ENCODE peak calls at places on chromosomes 12 and 14, in ten cellular contexts. One of them, this sample, is unnamed.

GRCh38 chr12:41505001-41505400 is 316.9 kb downstream of the PDZRN4 start:
- DNase-seq in left ventricle myocardium inferior: no peak
- DNase-seq in AG09309: no peak
- DNase-seq in thoracic aorta: no peak
- DNase-seq in cardiac fibroblast: no peak
- DNase-seq in tibial artery: no peak
- DNase-seq in fibroblast of the aortic adventitia: no peak
- DNase-seq in uterus: no peak
- DNase-seq in pancreas: no peak
- DNase-seq in stomach: no peak
- DNase-seq in this sample: no peak

GRCh38 chr12:1795221-1795784 is 25.1 kb upstream of the LRTM2 start:
- DNase-seq in left ventricle myocardium inferior: no peak
- DNase-seq in AG09309: no peak
- DNase-seq in thoracic aorta: no peak
- DNase-seq in cardiac fibroblast: no peak
- DNase-seq in tibial artery: no peak
- DNase-seq in fibroblast of the aortic adventitia: no peak
- DNase-seq in uterus: no peak
- DNase-seq in pancreas: no peak
- DNase-seq in stomach: no peak
- DNase-seq in this sample: peak

GRCh38 chr12:1644523-1645438 is 15.8 kb downstream of the WNT5B start:
- DNase-seq in left ventricle myocardium inferior: peak
- DNase-seq in AG09309: no peak
- DNase-seq in thoracic aorta: no peak
- DNase-seq in cardiac fibroblast: peak
- DNase-seq in tibial artery: peak
- DNase-seq in fibroblast of the aortic adventitia: peak
- DNase-seq in uterus: peak
- DNase-seq in pancreas: peak
- DNase-seq in stomach: peak
- DNase-seq in this sample: no peak

GRCh38 chr14:34935552-34935951 is 47.2 kb upstream of the SRP54 start:
- DNase-seq in left ventricle myocardium inferior: no peak
- DNase-seq in AG09309: no peak
- DNase-seq in thoracic aorta: no peak
- DNase-seq in cardiac fibroblast: no peak
- DNase-seq in tibial artery: no peak
- DNase-seq in fibroblast of the aortic adventitia: no peak
- DNase-seq in uterus: no peak
- DNase-seq in pancreas: no peak
- DNase-seq in stomach: no peak
- DNase-seq in this sample: no peak

GRCh38 chr12:85642810-85643209 is 193.4 kb downstream of the RASSF9 start:
- DNase-seq in left ventricle myocardium inferior: no peak
- DNase-seq in AG09309: peak
- DNase-seq in thoracic aorta: no peak
- DNase-seq in cardiac fibroblast: peak
- DNase-seq in tibial artery: no peak
- DNase-seq in fibroblast of the aortic adventitia: peak
- DNase-seq in uterus: no peak
- DNase-seq in pancreas: no peak
- DNase-seq in stomach: no peak
- DNase-seq in this sample: peak

GRCh38 chr12:116861331-116861730 is 19.9 kb downstream of the HRK start:
- DNase-seq in left ventricle myocardium inferior: peak
- DNase-seq in AG09309: peak
- DNase-seq in thoracic aorta: no peak
- DNase-seq in cardiac fibroblast: peak
- DNase-seq in tibial artery: peak
- DNase-seq in fibroblast of the aortic adventitia: peak
- DNase-seq in uterus: peak
- DNase-seq in pancreas: peak
- DNase-seq in stomach: no peak
- DNase-seq in this sample: no peak

GRCh38 chr14:35405304-35405996 is 901 bp upstream of the NFKBIA start:
- DNase-seq in left ventricle myocardium inferior: peak
- DNase-seq in AG09309: no peak
- DNase-seq in thoracic aorta: no peak
- DNase-seq in cardiac fibroblast: no peak
- DNase-seq in tibial artery: peak
- DNase-seq in fibroblast of the aortic adventitia: peak
- DNase-seq in uterus: peak
- DNase-seq in pancreas: no peak
- DNase-seq in stomach: no peak
- DNase-seq in this sample: no peak

GRCh38 chr12:128015276-128015675 is 251.7 kb upstream of the TMEM132C start:
- DNase-seq in left ventricle myocardium inferior: no peak
- DNase-seq in AG09309: no peak
- DNase-seq in thoracic aorta: no peak
- DNase-seq in cardiac fibroblast: no peak
- DNase-seq in tibial artery: no peak
- DNase-seq in fibroblast of the aortic adventitia: no peak
- DNase-seq in uterus: no peak
- DNase-seq in pancreas: no peak
- DNase-seq in stomach: no peak
- DNase-seq in this sample: no peak

GRCh38 chr12:131863711-131864396 is 30.6 kb upstream of the ULK1 start:
- DNase-seq in left ventricle myocardium inferior: no peak
- DNase-seq in AG09309: no peak
- DNase-seq in thoracic aorta: no peak
- DNase-seq in cardiac fibroblast: no peak
- DNase-seq in tibial artery: no peak
- DNase-seq in fibroblast of the aortic adventitia: no peak
- DNase-seq in uterus: no peak
- DNase-seq in pancreas: no peak
- DNase-seq in stomach: no peak
- DNase-seq in this sample: no peak

GRCh38 chr12:3132636-3133409 is 55.6 kb downstream of the TSPAN9 start:
- DNase-seq in left ventricle myocardium inferior: peak
- DNase-seq in AG09309: no peak
- DNase-seq in thoracic aorta: no peak
- DNase-seq in cardiac fibroblast: peak
- DNase-seq in tibial artery: no peak
- DNase-seq in fibroblast of the aortic adventitia: peak
- DNase-seq in uterus: peak
- DNase-seq in pancreas: no peak
- DNase-seq in stomach: no peak
- DNase-seq in this sample: no peak

GRCh38 chr14:85535916-85536834 is 6.2 kb downstream of the FLRT2 start:
- DNase-seq in left ventricle myocardium inferior: no peak
- DNase-seq in AG09309: no peak
- DNase-seq in thoracic aorta: no peak
- DNase-seq in cardiac fibroblast: peak
- DNase-seq in tibial artery: no peak
- DNase-seq in fibroblast of the aortic adventitia: peak
- DNase-seq in uterus: no peak
- DNase-seq in pancreas: no peak
- DNase-seq in stomach: no peak
- DNase-seq in this sample: no peak

GRCh38 chr12:66901136-66901932 is 222.5 kb upstream of the GRIP1 start:
- DNase-seq in left ventricle myocardium inferior: no peak
- DNase-seq in AG09309: no peak
- DNase-seq in thoracic aorta: no peak
- DNase-seq in cardiac fibroblast: no peak
- DNase-seq in tibial artery: no peak
- DNase-seq in fibroblast of the aortic adventitia: no peak
- DNase-seq in uterus: no peak
- DNase-seq in pancreas: no peak
- DNase-seq in stomach: no peak
- DNase-seq in this sample: no peak

GRCh38 chr12:89166525-89166934 is 185.8 kb downstream of the DUSP6 start:
- DNase-seq in left ventricle myocardium inferior: no peak
- DNase-seq in AG09309: no peak
- DNase-seq in thoracic aorta: no peak
- DNase-seq in cardiac fibroblast: peak
- DNase-seq in tibial artery: no peak
- DNase-seq in fibroblast of the aortic adventitia: peak
- DNase-seq in uterus: no peak
- DNase-seq in pancreas: no peak
- DNase-seq in stomach: no peak
- DNase-seq in this sample: no peak

GRCh38 chr12:93727911-93728310 is 50.7 kb downstream of the CRADD start:
- DNase-seq in left ventricle myocardium inferior: no peak
- DNase-seq in AG09309: no peak
- DNase-seq in thoracic aorta: no peak
- DNase-seq in cardiac fibroblast: no peak
- DNase-seq in tibial artery: no peak
- DNase-seq in fibroblast of the aortic adventitia: no peak
- DNase-seq in uterus: no peak
- DNase-seq in pancreas: no peak
- DNase-seq in stomach: no peak
- DNase-seq in this sample: no peak
- TF ChIP-seq CTCF in left ventricle myocardium inferior: no peak
- TF ChIP-seq CTCF in AG09309: no peak
- TF ChIP-seq CTCF in thoracic aorta: no peak
- TF ChIP-seq CTCF in cardiac fibroblast: no peak
- TF ChIP-seq CTCF in tibial artery: no peak
- TF ChIP-seq CTCF in fibroblast of the aortic adventitia: no peak
- TF ChIP-seq CTCF in uterus: no peak
- TF ChIP-seq CTCF in pancreas: no peak
- TF ChIP-seq CTCF in stomach: no peak
- TF ChIP-seq CTCF in this sample: no peak

GRCh38 chr12:104280703-104281458 is 22.7 kb upstream of the EID3 start:
- DNase-seq in left ventricle myocardium inferior: no peak
- DNase-seq in AG09309: peak
- DNase-seq in thoracic aorta: no peak
- DNase-seq in cardiac fibroblast: peak
- DNase-seq in tibial artery: no peak
- DNase-seq in fibroblast of the aortic adventitia: peak
- DNase-seq in uterus: no peak
- DNase-seq in pancreas: no peak
- DNase-seq in stomach: no peak
- DNase-seq in this sample: no peak
- H3K4me3 ChIP-seq in left ventricle myocardium inferior: no peak
- H3K4me3 ChIP-seq in AG09309: no peak
- H3K4me3 ChIP-seq in thoracic aorta: no peak
- H3K4me3 ChIP-seq in cardiac fibroblast: no peak
- H3K4me3 ChIP-seq in tibial artery: no peak
- H3K4me3 ChIP-seq in fibroblast of the aortic adventitia: peak
- H3K4me3 ChIP-seq in uterus: no peak
- H3K4me3 ChIP-seq in pancreas: no peak
- H3K4me3 ChIP-seq in stomach: no peak
- H3K4me3 ChIP-seq in this sample: no peak

GRCh38 chr14:93328546-93328945 is 4.3 kb downstream of the BTBD7 start:
- DNase-seq in left ventricle myocardium inferior: no peak
- DNase-seq in AG09309: no peak
- DNase-seq in thoracic aorta: no peak
- DNase-seq in cardiac fibroblast: no peak
- DNase-seq in tibial artery: no peak
- DNase-seq in fibroblast of the aortic adventitia: no peak
- DNase-seq in uterus: no peak
- DNase-seq in pancreas: no peak
- DNase-seq in stomach: no peak
- DNase-seq in this sample: no peak
- TF ChIP-seq CTCF in left ventricle myocardium inferior: no peak
- TF ChIP-seq CTCF in AG09309: no peak
- TF ChIP-seq CTCF in thoracic aorta: no peak
- TF ChIP-seq CTCF in cardiac fibroblast: no peak
- TF ChIP-seq CTCF in tibial artery: no peak
- TF ChIP-seq CTCF in fibroblast of the aortic adventitia: no peak
- TF ChIP-seq CTCF in uterus: no peak
- TF ChIP-seq CTCF in pancreas: no peak
- TF ChIP-seq CTCF in stomach: no peak
- TF ChIP-seq CTCF in this sample: no peak

GRCh38 chr12:53004582-53004981 is 1.7 kb upstream of the EIF4B start:
- DNase-seq in left ventricle myocardium inferior: no peak
- DNase-seq in AG09309: no peak
- DNase-seq in thoracic aorta: no peak
- DNase-seq in cardiac fibroblast: peak
- DNase-seq in tibial artery: no peak
- DNase-seq in fibroblast of the aortic adventitia: peak
- DNase-seq in uterus: no peak
- DNase-seq in pancreas: no peak
- DNase-seq in stomach: no peak
- DNase-seq in this sample: no peak
- H3K4me3 ChIP-seq in left ventricle myocardium inferior: no peak
- H3K4me3 ChIP-seq in AG09309: no peak
- H3K4me3 ChIP-seq in thoracic aorta: no peak
- H3K4me3 ChIP-seq in cardiac fibroblast: no peak
- H3K4me3 ChIP-seq in tibial artery: no peak
- H3K4me3 ChIP-seq in fibroblast of the aortic adventitia: peak
- H3K4me3 ChIP-seq in uterus: no peak
- H3K4me3 ChIP-seq in pancreas: no peak
- H3K4me3 ChIP-seq in stomach: no peak
- H3K4me3 ChIP-seq in this sample: no peak